ENCODE peak calls at places on chromosome 3, in nine cellular contexts. One of them, this sample, is unnamed.

GRCh38 chr3:43477600-43477999 is 144.2 kb downstream of the ANO10 start:
- DNase-seq in A673: no peak
- DNase-seq in psoas muscle: peak; percentile 54
- DNase-seq in heart left ventricle: peak; percentile 46
- DNase-seq in aorta: no peak
- DNase-seq in CD14-positive monocyte: no peak
- DNase-seq in NCI-H345: no peak
- DNase-seq in GM19239: no peak
- DNase-seq in progenitor cell of endocrine pancreas: no peak
- DNase-seq in this sample: no peak

GRCh38 chr3:151707216-151707615 is 26.5 kb upstream of the AADACL2 start:
- DNase-seq in A673: no peak
- DNase-seq in psoas muscle: no peak
- DNase-seq in heart left ventricle: no peak
- DNase-seq in aorta: no peak
- DNase-seq in CD14-positive monocyte: no peak
- DNase-seq in NCI-H345: no peak
- DNase-seq in GM19239: no peak
- DNase-seq in progenitor cell of endocrine pancreas: no peak
- DNase-seq in this sample: no peak

GRCh38 chr3:76470285-76470684 is 569.6 kb upstream of the ROBO2 start:
- DNase-seq in A673: no peak
- DNase-seq in psoas muscle: no peak
- DNase-seq in heart left ventricle: no peak
- DNase-seq in aorta: no peak
- DNase-seq in CD14-positive monocyte: no peak
- DNase-seq in NCI-H345: no peak
- DNase-seq in GM19239: no peak
- DNase-seq in progenitor cell of endocrine pancreas: no peak
- DNase-seq in this sample: no peak

GRCh38 chr3:100463002-100463401 is 29.4 kb upstream of the TMEM45A start:
- DNase-seq in A673: peak; percentile 76
- DNase-seq in psoas muscle: no peak
- DNase-seq in heart left ventricle: no peak
- DNase-seq in aorta: no peak
- DNase-seq in CD14-positive monocyte: no peak
- DNase-seq in NCI-H345: peak; percentile 51
- DNase-seq in GM19239: peak; percentile 41
- DNase-seq in progenitor cell of endocrine pancreas: no peak
- DNase-seq in this sample: no peak

GRCh38 chr3:46406786-46407611 is at the start of the genes CCR5AS and CCRL2:
- DNase-seq in A673: no peak
- DNase-seq in psoas muscle: peak; percentile 68
- DNase-seq in heart left ventricle: peak; percentile 79
- DNase-seq in aorta: peak; percentile 81
- DNase-seq in CD14-positive monocyte: peak; percentile 95
- DNase-seq in NCI-H345: no peak
- DNase-seq in GM19239: peak; percentile 40
- DNase-seq in progenitor cell of endocrine pancreas: no peak
- DNase-seq in this sample: no peak

GRCh38 chr3:33062814-33063346 is 34.1 kb downstream of the GLB1 start:
- DNase-seq in A673: no peak
- DNase-seq in psoas muscle: no peak
- DNase-seq in heart left ventricle: no peak
- DNase-seq in aorta: no peak
- DNase-seq in CD14-positive monocyte: no peak
- DNase-seq in NCI-H345: no peak
- DNase-seq in GM19239: no peak
- DNase-seq in progenitor cell of endocrine pancreas: no peak
- DNase-seq in this sample: no peak

GRCh38 chr3:62295571-62295970 is 77.8 kb downstream of the FEZF2 start:
- DNase-seq in A673: no peak
- DNase-seq in psoas muscle: no peak
- DNase-seq in heart left ventricle: no peak
- DNase-seq in aorta: no peak
- DNase-seq in CD14-positive monocyte: no peak
- DNase-seq in NCI-H345: no peak
- DNase-seq in GM19239: no peak
- DNase-seq in progenitor cell of endocrine pancreas: no peak
- DNase-seq in this sample: no peak

GRCh38 chr3:62962656-62963055 is 87.4 kb upstream of the CADPS start:
- DNase-seq in A673: no peak
- DNase-seq in psoas muscle: no peak
- DNase-seq in heart left ventricle: no peak
- DNase-seq in aorta: no peak
- DNase-seq in CD14-positive monocyte: no peak
- DNase-seq in NCI-H345: no peak
- DNase-seq in GM19239: no peak
- DNase-seq in progenitor cell of endocrine pancreas: no peak
- DNase-seq in this sample: no peak

GRCh38 chr3:60645801-60646200 is 605.5 kb downstream of the FHIT start:
- DNase-seq in A673: no peak
- DNase-seq in psoas muscle: no peak
- DNase-seq in heart left ventricle: no peak
- DNase-seq in aorta: no peak
- DNase-seq in CD14-positive monocyte: no peak
- DNase-seq in NCI-H345: no peak
- DNase-seq in GM19239: no peak
- DNase-seq in progenitor cell of endocrine pancreas: no peak
- DNase-seq in this sample: no peak

GRCh38 chr3:52277972-52278509 is 408 bp downstream of the WDR82 start:
- DNase-seq in A673: no peak
- DNase-seq in psoas muscle: peak; percentile 86
- DNase-seq in heart left ventricle: no peak
- DNase-seq in aorta: peak; percentile 80
- DNase-seq in CD14-positive monocyte: no peak
- DNase-seq in NCI-H345: peak; percentile 62
- DNase-seq in GM19239: peak; percentile 49
- DNase-seq in progenitor cell of endocrine pancreas: no peak
- DNase-seq in this sample: no peak

GRCh38 chr3:33658971-33659848 is 58.8 kb downstream of the CLASP2 start:
- DNase-seq in A673: peak; percentile 85
- DNase-seq in psoas muscle: peak; percentile 87
- DNase-seq in heart left ventricle: peak; percentile 75
- DNase-seq in aorta: peak; percentile 80
- DNase-seq in CD14-positive monocyte: peak; percentile 53
- DNase-seq in NCI-H345: peak; percentile 12
- DNase-seq in GM19239: peak; percentile 15
- DNase-seq in progenitor cell of endocrine pancreas: no peak
- DNase-seq in this sample: no peak

GRCh38 chr3:39254806-39255449 is 24.9 kb downstream of the CX3CR1 start:
- DNase-seq in A673: peak; percentile 3
- DNase-seq in psoas muscle: no peak
- DNase-seq in heart left ventricle: no peak
- DNase-seq in aorta: no peak
- DNase-seq in CD14-positive monocyte: no peak
- DNase-seq in NCI-H345: no peak
- DNase-seq in GM19239: no peak
- DNase-seq in progenitor cell of endocrine pancreas: no peak
- DNase-seq in this sample: no peak

GRCh38 chr3:19947549-19948071 is 713 bp downstream of the RAB5A start:
- DNase-seq in A673: peak; percentile 68
- DNase-seq in psoas muscle: peak; percentile 73
- DNase-seq in heart left ventricle: peak; percentile 44
- DNase-seq in aorta: peak; percentile 74
- DNase-seq in CD14-positive monocyte: peak; percentile 66
- DNase-seq in NCI-H345: peak; percentile 25
- DNase-seq in GM19239: no peak
- DNase-seq in progenitor cell of endocrine pancreas: peak; percentile 29
- DNase-seq in this sample: no peak

This sample was measured in SIG-M5.